ENCODE peak calls at places on chromosomes 12 and 14, in ten cellular contexts. O is NCI-H524 treated with DMSO at 0.1 percent for 48 hours; E is lower leg skin; G is activated CD4-positive, alpha-beta T cell treated with anti-CD3 and anti-CD28 coated beads, Interleukin-2, amount 50 U/mL, for 1 hour; Q is CD4-positive, CD25-positive, alpha-beta regulatory T cell; T is left ventricle myocardium superior; Z is RPMI7951; L is activated CD4-positive, CD25-positive, alpha-beta regulatory T cell; V is occipital lobe; U is astrocyte of the spinal cord. P is an unnamed sample.

GRCh38 chr12:78392918-78393317 is 471.7 kb upstream of the SYT1 start:
- DNase-seq in O (peak; percentile 29), E (no peak), G (no peak), Q (no peak), T (no peak), Z (peak; percentile 31), L (no peak), V (no peak), U (peak; percentile 44), P (no peak)

GRCh38 chr14:66496188-66496807 is 10.1 kb downstream of the CCDC196 start:
- DNase-seq in O (no peak), E (no peak), G (no peak), Q (no peak), T (no peak), Z (no peak), L (no peak), V (no peak), U (peak; percentile 14), P (no peak)

GRCh38 chr14:89221109-89221508 is 195.9 kb downstream of the FOXN3 start:
- DNase-seq in O (no peak), E (no peak), G (no peak), Q (no peak), T (no peak), Z (peak; percentile 52), L (no peak), V (no peak), U (peak; percentile 89), P (no peak)

GRCh38 chr12:126952106-126953007 is 1314.6 kb upstream of the TMEM132C start:
- DNase-seq in O (no peak), E (no peak), G (no peak), Q (no peak), T (no peak), Z (no peak), L (no peak), V (no peak), U (no peak), P (no peak)

GRCh38 chr12:50609292-50609874 is 104.6 kb downstream of the DIP2B start:
- DNase-seq in O (no peak), E (no peak), G (no peak), Q (no peak), T (no peak), Z (no peak), L (no peak), V (no peak), U (no peak), P (no peak)

GRCh38 chr12:57517187-57517586 is 3.1 kb downstream of the DDIT3 start:
- DNase-seq in O (no peak), E (no peak), G (no peak), Q (no peak), T (no peak), Z (peak; percentile 72), L (no peak), V (no peak), U (peak; percentile 38), P (no peak)

GRCh38 chr14:28653521-28653920 is 113.1 kb upstream of the FOXG1 start:
- DNase-seq in O (no peak), E (no peak), G (no peak), Q (no peak), T (no peak), Z (no peak), L (no peak), V (no peak), U (peak; percentile 56), P (no peak)

GRCh38 chr12:19245656-19246055 is 116.1 kb downstream of the PLEKHA5 start:
- DNase-seq in O (no peak), E (no peak), G (no peak), Q (no peak), T (no peak), Z (no peak), L (no peak), V (no peak), U (no peak), P (no peak)

GRCh38 chr14:96194262-96194656 is 10.4 kb upstream of the BDKRB2 start:
- DNase-seq in O (no peak), E (no peak), G (no peak), Q (no peak), T (no peak), Z (no peak), L (no peak), V (no peak), U (no peak), P (no peak)

GRCh38 chr14:24179294-24179960 is 7.5 kb downstream of the REC8 start:
- DNase-seq in O (no peak), E (no peak), G (no peak), Q (no peak), T (no peak), Z (no peak), L (no peak), V (no peak), U (no peak), P (no peak)

GRCh38 chr14:56331815-56332214 is 213.6 kb downstream of the PELI2 start:
- DNase-seq in O (peak; percentile 15), E (no peak), G (no peak), Q (no peak), T (no peak), Z (peak; percentile 33), L (no peak), V (no peak), U (no peak), P (no peak)

GRCh38 chr14:60300019-60300418 is 51.0 kb downstream of the PPM1A start:
- DNase-seq in O (no peak), E (no peak), G (no peak), Q (no peak), T (no peak), Z (no peak), L (no peak), V (no peak), U (no peak), P (no peak)

GRCh38 chr12:34051486-34051885 is 29.2 kb downstream of the ALG10 start:
- DNase-seq in O (no peak), E (no peak), G (no peak), Q (no peak), T (no peak), Z (no peak), L (no peak), V (no peak), U (no peak), P (no peak)

GRCh38 chr12:95218852-95219171 is 1.2 kb downstream of the VEZT start:
- DNase-seq in O (no peak), E (no peak), G (peak; percentile 41), Q (peak; percentile 19), T (no peak), Z (no peak), L (no peak), V (no peak), U (no peak), P (peak; percentile 71)

GRCh38 chr14:32509632-32510187 is 180.6 kb downstream of the AKAP6 start:
- DNase-seq in O (no peak), E (peak; percentile 90), G (no peak), Q (no peak), T (peak; percentile 65), Z (peak; percentile 85), L (no peak), V (peak; percentile 70), U (peak; percentile 99), P (no peak)

GRCh38 chr12:63917477-63917862 is 73.0 kb downstream of the SRGAP1 start:
- DNase-seq in O (no peak), E (no peak), G (no peak), Q (no peak), T (no peak), Z (no peak), L (no peak), V (no peak), U (no peak), P (no peak)

GRCh38 chr14:100105357-100106169 is 40.3 kb downstream of the EVL start:
- DNase-seq in O (no peak), E (peak; percentile 75), G (peak; percentile 23), Q (no peak), T (no peak), Z (no peak), L (no peak), V (no peak), U (no peak), P (no peak)

GRCh38 chr14:51211149-51211548 is 28.9 kb upstream of the TMX1 start:
- DNase-seq in O (peak; percentile 26), E (no peak), G (no peak), Q (no peak), T (no peak), Z (peak; percentile 46), L (no peak), V (no peak), U (peak; percentile 61), P (no peak)

GRCh38 chr14:74910556-74910955 is 12.5 kb downstream of the RPS6KL1 start:
- DNase-seq in O (no peak), E (peak; percentile 80), G (no peak), Q (no peak), T (no peak), Z (no peak), L (no peak), V (no peak), U (no peak), P (no peak)

GRCh38 chr12:124126950-124127349 is 153.9 kb downstream of the ZNF664 start:
- DNase-seq in O (no peak), E (no peak), G (no peak), Q (no peak), T (no peak), Z (peak; percentile 48), L (no peak), V (no peak), U (no peak), P (no peak)

GRCh38 chr12:124044809-124045321 is 71.8 kb downstream of the ZNF664 start:
- DNase-seq in O (no peak), E (no peak), G (no peak), Q (no peak), T (no peak), Z (peak; percentile 20), L (no peak), V (no peak), U (no peak), P (peak; percentile 51)

GRCh38 chr14:32450919-32451675 is 122.0 kb downstream of the AKAP6 start:
- DNase-seq in O (no peak), E (no peak), G (no peak), Q (no peak), T (no peak), Z (no peak), L (no peak), V (no peak), U (no peak), P (no peak)

GRCh38 chr14:33646692-33647260 is 304.1 kb downstream of the EGLN3 start:
- DNase-seq in O (no peak), E (no peak), G (no peak), Q (no peak), T (no peak), Z (peak; percentile 84), L (no peak), V (no peak), U (peak; percentile 84), P (no peak)

GRCh38 chr12:3002636-3003035 is 43.4 kb downstream of the TEAD4 start:
- DNase-seq in O (no peak), E (no peak), G (no peak), Q (no peak), T (no peak), Z (no peak), L (no peak), V (no peak), U (no peak), P (no peak)

GRCh38 chr14:101328412-101329149 is 232.7 kb upstream of the DIO3 start:
- DNase-seq in O (no peak), E (no peak), G (no peak), Q (no peak), T (no peak), Z (no peak), L (no peak), V (no peak), U (no peak), P (no peak)

GRCh38 chr14:103514596-103515421 is 7.8 kb downstream of the CKB start:
- DNase-seq in O (no peak), E (no peak), G (no peak), Q (no peak), T (peak; percentile 29), Z (no peak), L (no peak), V (no peak), U (no peak), P (no peak)

GRCh38 chr12:104632724-104633181 is 176.0 kb downstream of the CHST11 start:
- DNase-seq in O (no peak), E (no peak), G (no peak), Q (no peak), T (no peak), Z (no peak), L (no peak), V (no peak), U (peak; percentile 61), P (no peak)

GRCh38 chr12:97299867-97300266 is 162.7 kb upstream of the RMST start:
- DNase-seq in O (peak; percentile 69), E (no peak), G (no peak), Q (no peak), T (no peak), Z (no peak), L (no peak), V (no peak), U (no peak), P (no peak)

P was measured in retina.